ENCODE peak calls at places on chromosomes 3 and 15, in eight cellular contexts. X is esophagus muscularis mucosa, K is GM23338, W is right atrium auricular region, O is PC-3, L is fibroblast of the aortic adventitia, H is Calu3, Z is tibial nerve. N is an unnamed sample.

GRCh38 chr3:60017631-60018030 is 967.8 kb upstream of the CFAP20DC start:
- DNase-seq in L (no peak), K (no peak), H (peak; percentile 3), Z (no peak), X (no peak), W (no peak), O (peak; percentile 55), N (no peak)

GRCh38 chr3:181899702-181900101 is 188.0 kb downstream of the SOX2 start:
- DNase-seq in W (no peak), H (no peak), Z (no peak), X (no peak), L (no peak), K (no peak), O (peak; percentile 34), N (no peak)

GRCh38 chr3:121592856-121593702 is at the start of gene FBXO40:
- DNase-seq in X (no peak), W (no peak), K (peak; percentile 99), L (no peak), H (no peak), O (no peak), Z (no peak), N (no peak)

GRCh38 chr3:146390967-146391366 is 78.4 kb downstream of the PLSCR2 start:
- DNase-seq in O (no peak), H (no peak), X (no peak), L (peak; percentile 98), Z (peak; percentile 37), W (no peak), K (no peak), N (peak; percentile 95)

GRCh38 chr3:53242642-53243041 is 13.2 kb downstream of the TKT start:
- DNase-seq in L (peak; percentile 62), Z (no peak), W (no peak), X (no peak), O (no peak), K (no peak), H (no peak), N (peak; percentile 29)

GRCh38 chr3:127289646-127290575 is 2.1 kb upstream of the PRR20G start:
- DNase-seq in W (no peak), X (no peak), H (no peak), L (no peak), K (no peak), Z (no peak), O (no peak), N (no peak)

GRCh38 chr3:139326707-139327106 is 17.1 kb upstream of the MRPS22 start:
- DNase-seq in L (no peak), Z (no peak), O (no peak), W (no peak), X (no peak), K (no peak), H (no peak), N (no peak)

GRCh38 chr15:55742927-55743614 is at the start of gene PRTG:
- DNase-seq in K (peak; percentile 78), X (no peak), H (peak; percentile 86), W (peak; percentile 66), L (peak; percentile 75), Z (peak; percentile 48), O (peak; percentile 24), N (peak; percentile 74)

GRCh38 chr3:183202004-183202722 is 39.6 kb upstream of the LAMP3 start:
- DNase-seq in K (no peak), X (no peak), L (no peak), W (no peak), O (peak; percentile 75), Z (no peak), H (no peak), N (no peak)

GRCh38 chr3:134311693-134312071 is 61.0 kb upstream of the RYK start:
- DNase-seq in K (no peak), X (no peak), L (no peak), H (no peak), W (peak; percentile 44), Z (no peak), O (no peak), N (no peak)

GRCh38 chr3:2735392-2735894 is 374.7 kb downstream of the IL5RA start:
- DNase-seq in W (no peak), L (no peak), X (no peak), K (no peak), O (no peak), Z (no peak), H (no peak), N (no peak)

DNA sequence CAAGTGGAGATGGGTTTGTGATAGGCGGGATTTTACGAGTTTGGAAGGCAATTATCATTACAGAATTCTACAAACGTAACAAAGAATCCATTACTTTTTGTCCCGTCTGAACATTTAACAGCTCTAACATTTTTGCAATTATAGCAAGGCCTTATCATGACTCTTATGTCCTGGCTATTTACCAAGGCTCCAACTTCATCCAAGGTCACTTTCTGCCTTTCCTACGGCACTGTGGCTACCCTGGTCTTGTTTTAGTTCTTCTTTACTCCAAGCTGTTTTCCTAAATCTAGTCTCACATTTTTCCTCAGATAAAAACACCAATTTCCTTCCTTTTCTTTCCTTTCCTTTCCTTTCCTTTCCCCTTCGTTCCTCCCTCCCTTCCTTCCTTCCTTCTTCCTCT is 33.5 kb upstream of the GRM7 start:
- DNase-seq in K (no peak), Z (no peak), O (no peak), X (no peak), L (no peak), H (no peak), W (no peak), N (no peak)
- TF ChIP-seq CTCF in K (no peak), Z (no peak), O (no peak), X (no peak), L (no peak), H (no peak), W (no peak), N (no peak)

GRCh38 chr3:40109641-40110490 is 199.6 kb upstream of the EIF1B start:
- DNase-seq in L (peak; percentile 46), W (no peak), O (no peak), Z (no peak), X (peak; percentile 53), H (no peak), K (peak; percentile 71), N (peak; percentile 17)
- TF ChIP-seq CTCF in L (peak; percentile 60), W (no peak), O (no peak), Z (no peak), X (no peak), H (no peak), K (peak; percentile 79), N (peak; percentile 25)

DNA sequence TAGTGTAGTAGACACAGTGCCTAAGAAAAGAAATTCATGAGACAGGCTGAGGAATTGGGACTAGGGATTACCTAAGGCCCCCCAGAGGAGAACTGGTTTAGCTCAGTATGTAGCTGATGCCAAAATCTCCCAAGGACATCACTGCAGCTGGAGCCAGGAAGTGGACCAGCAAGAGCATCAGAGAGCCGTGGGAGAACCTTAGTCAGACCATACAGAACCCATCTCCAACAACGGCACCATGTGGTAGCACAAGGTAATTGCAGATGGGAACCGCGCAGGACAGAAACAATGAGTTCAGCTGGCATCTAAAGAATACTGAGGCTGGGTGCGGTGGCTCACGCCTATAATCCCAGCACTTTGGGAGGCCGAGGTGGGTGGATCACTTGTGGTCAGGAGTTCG is 81.7 kb downstream of the WNT5A start:
- DNase-seq in L (peak; percentile 8), K (peak; percentile 92), O (peak; percentile 39), H (no peak), W (no peak), Z (no peak), X (no peak), N (peak; percentile 68)
- TF ChIP-seq CTCF in L (peak; percentile 17), K (peak; percentile 97), O (peak; percentile 42), H (no peak), W (no peak), Z (no peak), X (no peak), N (peak; percentile 55)

GRCh38 chr3:159987291-159987711 is 1.3 kb upstream of the IL12A start:
- DNase-seq in W (no peak), X (no peak), L (peak; percentile 56), H (no peak), O (peak; percentile 60), K (peak; percentile 35), Z (no peak), N (peak; percentile 23)
- TF ChIP-seq CTCF in W (no peak), X (no peak), L (peak; percentile 37), H (no peak), O (peak; percentile 67), K (peak; percentile 15), Z (no peak), N (peak; percentile 38)

GRCh38 chr15:62807539-62808130 is 234.9 kb upstream of the TPM1 start:
- DNase-seq in W (no peak), O (no peak), H (no peak), X (no peak), K (peak; percentile 66), Z (no peak), L (no peak), N (no peak)

GRCh38 chr15:62809968-62810260 is 232.6 kb upstream of the TPM1 start:
- DNase-seq in Z (no peak), X (no peak), L (no peak), K (no peak), H (no peak), O (no peak), W (no peak), N (no peak)

GRCh38 chr15:62805502-62805901 is 237.0 kb upstream of the TPM1 start:
- DNase-seq in O (no peak), X (no peak), K (no peak), L (no peak), Z (no peak), W (no peak), H (no peak), N (no peak)

GRCh38 chr15:62812515-62812835 is 230.1 kb upstream of the TPM1 start:
- DNase-seq in Z (no peak), O (no peak), L (no peak), X (no peak), K (no peak), W (no peak), H (no peak), N (no peak)

GRCh38 chr15:62809106-62809967 is 233.2 kb upstream of the TPM1 start:
- DNase-seq in X (no peak), K (no peak), W (no peak), H (no peak), Z (no peak), L (peak; percentile 70), O (no peak), N (peak; percentile 65)
- TF ChIP-seq CTCF in X (no peak), K (no peak), W (no peak), H (no peak), Z (no peak), L (no peak), O (no peak), N (no peak)

GRCh38 chr3:148366743-148367410 is 330.8 kb upstream of the AGTR1 start:
- DNase-seq in Z (no peak), W (no peak), X (no peak), L (peak; percentile 38), H (no peak), K (peak; percentile 18), O (peak; percentile 49), N (peak; percentile 15)
- TF ChIP-seq CTCF in Z (peak; percentile 12), W (no peak), X (no peak), L (peak; percentile 32), H (peak; percentile 51), K (no peak), O (peak; percentile 58), N (no peak)